ENCODE peak calls at places on chromosomes 13 and 19, in five cellular contexts. B is HepG2, K is GM12878, J is K562, R is H1. S is an unnamed sample.

GRCh38 chr19:8336072-8336569 is 6.9 kb downstream of the KANK3 start:
- DNase-seq in B (no peak), K (no peak), J (no peak), R (no peak), S (no peak)

GRCh38 chr13:27341616-27342015 is 71.0 kb downstream of the RASL11A start:
- DNase-seq in B (no peak), K (no peak), J (peak), R (no peak), S (no peak)

GRCh38 chr19:3368848-3369336 is 2.5 kb downstream of the NFIC start:
- DNase-seq in B (no peak), K (no peak), J (no peak), R (no peak), S (no peak)

GRCh38 chr13:32047088-32047487 is 15.5 kb downstream of the FRY start:
- DNase-seq in B (no peak), K (no peak), J (no peak), R (no peak), S (no peak)

GRCh38 chr13:37791699-37792098 is 77.9 kb downstream of the TRPC4 start:
- DNase-seq in B (no peak), K (no peak), J (no peak), R (no peak), S (no peak)

GRCh38 chr13:30880756-30881155 is 25.3 kb upstream of the MEDAG start:
- DNase-seq in B (peak), K (no peak), J (no peak), R (no peak), S (no peak)

GRCh38 chr19:35140898-35141626 is 2.0 kb upstream of the FXYD7 start:
- DNase-seq in B (peak), K (no peak), J (peak), R (peak), S (peak)

GRCh38 chr19:13079542-13079986 is 23.1 kb downstream of the LYL1 start:
- DNase-seq in B (no peak), K (no peak), J (peak), R (no peak), S (no peak)

GRCh38 chr13:62997038-62997619 is 1581.5 kb upstream of the PCDH20 start:
- DNase-seq in B (no peak), K (no peak), J (no peak), R (no peak), S (no peak)

GRCh38 chr13:80340643-80341097 is 256 bp downstream of the SPRY2 start:
- DNase-seq in B (peak), K (no peak), J (no peak), R (no peak), S (no peak)

GRCh38 chr13:74869846-74870245 is 612.1 kb downstream of the TBC1D4 start:
- DNase-seq in B (no peak), K (no peak), J (peak), R (no peak), S (no peak)

GRCh38 chr19:30085394-30085793 is 143.4 kb downstream of the URI1 start:
- DNase-seq in B (peak), K (no peak), J (peak), R (peak), S (peak)

GRCh38 chr19:49983645-49984229 is 22.8 kb upstream of the SIGLEC11 start:
- DNase-seq in B (peak), K (peak), J (peak), R (no peak), S (peak)

GRCh38 chr13:90760639-90761038 is 586.8 kb upstream of the MIR17HG start:
- DNase-seq in B (no peak), K (no peak), J (no peak), R (no peak), S (no peak)

GRCh38 chr13:54373211-54373610 is 1344.6 kb downstream of the OLFM4 start:
- DNase-seq in B (no peak), K (no peak), J (no peak), R (no peak), S (peak)

GRCh38 chr13:23321534-23322241 is 111.8 kb downstream of the SACS start:
- DNase-seq in B (peak), K (peak), J (no peak), R (no peak), S (no peak)

GRCh38 chr19:44718441-44719261 is 19.7 kb downstream of the CEACAM16 start:
- DNase-seq in B (peak), K (no peak), J (no peak), R (no peak), S (peak)

GRCh38 chr13:98838776-98839175 is 86.3 kb upstream of the SLC15A1 start:
- DNase-seq in B (no peak), K (no peak), J (no peak), R (no peak), S (no peak)

GRCh38 chr13:111328111-111328802 is 7.8 kb downstream of the TEX29 start:
- DNase-seq in B (no peak), K (no peak), J (no peak), R (no peak), S (no peak)

GRCh38 chr19:40281381-40282208 is 3.5 kb downstream of the AKT2 start:
- DNase-seq in B (no peak), K (no peak), J (no peak), R (no peak), S (no peak)

GRCh38 chr13:73072501-73072900 is 13.7 kb downstream of the KLF5 start:
- DNase-seq in B (no peak), K (no peak), J (no peak), R (no peak), S (no peak)

GRCh38 chr13:74021507-74021906 is 112.7 kb downstream of the KLF12 start:
- DNase-seq in B (no peak), K (no peak), J (no peak), R (no peak), S (no peak)

GRCh38 chr19:32227561-32228165 is 117.7 kb upstream of the ZNF507 start:
- DNase-seq in B (no peak), K (no peak), J (no peak), R (no peak), S (peak)

GRCh38 chr13:59345316-59345715 is 818.4 kb downstream of the DIAPH3 start:
- DNase-seq in B (no peak), K (no peak), J (no peak), R (no peak), S (no peak)

GRCh38 chr13:30898721-30899188 is 7.3 kb upstream of the MEDAG start:
- DNase-seq in B (peak), K (no peak), J (no peak), R (no peak), S (no peak)

GRCh38 chr19:5974721-5975387 is 3.1 kb downstream of the RANBP3 start:
- DNase-seq in B (peak), K (peak), J (no peak), R (no peak), S (no peak)

GRCh38 chr19:18419195-18419698 is at the start of gene SSBP4:
- DNase-seq in B (peak), K (no peak), J (peak), R (no peak), S (peak)

GRCh38 chr19:3125900-3126524 is 9.8 kb upstream of the GNA15 start:
- DNase-seq in B (peak), K (no peak), J (peak), R (peak), S (peak)

GRCh38 chr13:80584785-80585184 is 243.9 kb upstream of the SPRY2 start:
- DNase-seq in B (no peak), K (no peak), J (no peak), R (peak), S (no peak)

GRCh38 chr19:46384396-46384795 is 29.0 kb downstream of the CCDC8 start:
- DNase-seq in B (no peak), K (no peak), J (no peak), R (no peak), S (no peak)

GRCh38 chr13:35139591-35139990 is 197.5 kb downstream of the NBEA start:
- DNase-seq in B (no peak), K (no peak), J (no peak), R (no peak), S (no peak)

GRCh38 chr13:26050568-26051230 is 1.1 kb downstream of the SHISA2 start:
- DNase-seq in B (no peak), K (no peak), J (no peak), R (no peak), S (peak)

GRCh38 chr13:58318495-58319167 is 687.1 kb downstream of the PCDH17 start:
- DNase-seq in B (no peak), K (no peak), J (no peak), R (no peak), S (no peak)

GRCh38 chr13:109649713-109650112 is 136.7 kb downstream of the IRS2 start:
- DNase-seq in B (no peak), K (no peak), J (no peak), R (no peak), S (no peak)

GRCh38 chr13:97226788-97227627 is 4.9 kb downstream of the MBNL2 start:
- DNase-seq in B (no peak), K (no peak), J (no peak), R (no peak), S (no peak)

GRCh38 chr19:54871713-54872112 is 2.3 kb upstream of the FCAR start:
- DNase-seq in B (no peak), K (no peak), J (no peak), R (no peak), S (no peak)

GRCh38 chr13:110137677-110138008 is 169.3 kb downstream of the COL4A1 start:
- DNase-seq in B (peak), K (no peak), J (peak), R (no peak), S (no peak)

GRCh38 chr19:9130965-9131364 is 4.2 kb upstream of the OR7G3 start:
- DNase-seq in B (no peak), K (no peak), J (no peak), R (no peak), S (no peak)

GRCh38 chr19:11420894-11421606 is 1.9 kb upstream of the RGL3 start:
- DNase-seq in B (no peak), K (no peak), J (no peak), R (no peak), S (peak)

GRCh38 chr13:76421011-76421410 is 465.2 kb downstream of the KCTD12 start:
- DNase-seq in B (no peak), K (no peak), J (no peak), R (no peak), S (no peak)

GRCh38 chr13:76425930-76426329 is 460.3 kb downstream of the KCTD12 start:
- DNase-seq in B (no peak), K (no peak), J (no peak), R (no peak), S (no peak)
- TF ChIP-seq ATF2 in B (no peak), K (no peak), J (no peak), R (no peak), S (no peak)

DNA sequence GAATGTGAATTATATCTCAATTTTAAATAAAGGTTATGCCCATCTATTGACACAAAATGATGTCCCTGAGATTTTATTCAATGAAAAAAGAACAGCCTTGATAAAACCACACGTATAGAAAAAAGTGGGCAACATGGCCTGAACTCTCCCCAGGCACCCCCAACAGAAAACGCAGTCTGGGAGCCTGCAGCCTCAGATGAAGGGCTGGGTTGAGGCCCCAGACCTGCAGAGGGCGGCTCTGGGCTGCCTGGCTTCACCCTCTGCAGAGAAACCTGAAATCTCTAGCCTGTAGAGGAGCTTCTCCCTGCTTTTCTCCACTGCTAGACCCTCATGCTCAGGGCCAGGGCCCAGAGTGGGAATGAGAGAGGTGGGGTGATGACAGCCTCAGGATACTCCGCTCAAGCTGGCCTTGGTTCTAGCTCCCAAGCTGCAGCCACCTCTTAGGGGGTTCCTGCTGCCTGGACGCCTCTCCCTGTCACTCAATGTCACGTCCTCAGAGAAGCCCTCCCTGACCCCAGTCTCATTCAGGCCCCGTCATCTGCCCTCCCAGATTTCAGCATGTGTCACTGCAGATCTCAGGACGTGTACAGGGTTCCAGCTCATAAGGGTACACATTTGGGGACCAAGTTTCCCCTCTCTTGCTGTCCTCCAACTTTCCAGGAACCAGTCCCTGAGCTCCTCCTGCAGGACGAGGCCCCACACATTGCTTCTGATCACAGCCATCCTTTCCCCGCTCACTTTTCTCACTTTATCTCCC is 1.8 kb downstream of the MBD3 start:
- DNase-seq in B (peak), K (no peak), J (peak), R (no peak), S (peak)
- TF ChIP-seq CTCF in B (peak), K (peak), J (peak), R (peak), S (no peak)

GRCh38 chr13:49412749-49413148 is 31.1 kb downstream of the CAB39L start:
- DNase-seq in B (no peak), K (no peak), J (no peak), R (no peak), S (peak)

GRCh38 chr13:49419292-49419691 is 24.6 kb downstream of the CAB39L start:
- DNase-seq in B (peak), K (no peak), J (no peak), R (no peak), S (no peak)

GRCh38 chr13:49421391-49421790 is 22.5 kb downstream of the CAB39L start:
- DNase-seq in B (peak), K (peak), J (peak), R (no peak), S (peak)

GRCh38 chr13:49418206-49418605 is 25.7 kb downstream of the CAB39L start:
- DNase-seq in B (no peak), K (no peak), J (no peak), R (no peak), S (no peak)
- TF ChIP-seq ATF2 in B (no peak), K (no peak), J (no peak), R (no peak), S (no peak)

DNA sequence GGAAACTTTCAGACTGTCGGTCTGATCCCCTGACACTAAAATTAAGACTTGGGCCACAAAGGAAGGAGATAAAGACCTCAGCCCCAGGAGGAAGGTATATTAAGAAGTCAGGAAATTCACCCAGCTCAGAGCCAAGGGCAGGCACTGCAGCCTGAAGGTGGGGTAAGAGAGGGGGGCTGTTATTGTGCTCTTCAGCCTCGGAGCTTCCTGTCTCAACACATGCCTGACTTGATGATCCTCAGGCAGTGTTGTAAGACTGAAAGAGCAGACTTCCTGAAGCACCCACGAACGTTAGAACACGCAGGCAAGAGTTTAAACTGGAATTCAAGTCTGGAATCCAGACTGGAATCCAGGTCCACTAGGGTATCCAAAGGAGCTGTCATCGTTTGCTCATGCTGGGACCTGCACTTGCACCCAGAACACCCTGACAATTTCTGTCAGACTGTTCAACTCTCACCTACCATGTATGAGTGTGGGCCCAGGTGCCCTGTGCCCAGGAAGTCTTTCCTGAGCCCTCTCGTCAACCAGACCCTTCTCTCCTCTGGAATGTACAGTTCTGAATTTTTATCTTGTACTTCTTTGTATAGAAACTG is 10.7 kb upstream of the FLT1 start:
- DNase-seq in B (no peak), K (no peak), J (no peak), R (no peak), S (no peak)
- TF ChIP-seq CTCF in B (no peak), K (no peak), J (no peak), R (peak), S (no peak)

GRCh38 chr19:48639483-48640375 is 2.5 kb upstream of the DBP start:
- DNase-seq in B (no peak), K (no peak), J (peak), R (no peak), S (no peak)
- TF ChIP-seq ATF2 in B (no peak), K (no peak), J (no peak), R (no peak), S (no peak)

GRCh38 chr13:50715402-50716146 is 127.9 kb downstream of the DLEU7 start:
- DNase-seq in B (no peak), K (no peak), J (no peak), R (no peak), S (no peak)
- TF ChIP-seq CTCF in B (no peak), K (no peak), J (no peak), R (no peak), S (no peak)

GRCh38 chr13:46544208-46544607 is 8.8 kb upstream of the LRCH1 start:
- DNase-seq in B (no peak), K (peak), J (no peak), R (no peak), S (no peak)
- TF ChIP-seq ATF2 in B (no peak), K (no peak), J (no peak), R (no peak), S (no peak)

GRCh38 chr19:41646589-41647204 is 19.8 kb upstream of the CEACAM4 start:
- DNase-seq in B (no peak), K (no peak), J (peak), R (no peak), S (peak)
- TF ChIP-seq CTCF in B (peak), K (peak), J (peak), R (peak), S (peak)

S was measured in WTC11.